ENCODE peak calls at places on chromosomes 13 and 19, in six cellular contexts. G, Q, Y, J, P and C are unnamed samples. For H3K9me3, the result is how much of the 10 kb centered on the place peaks cover.

GRCh38 chr13:31587696-31588266 is 151.5 kb upstream of the RXFP2 start:
- DNase-seq in P (no peak), G (no peak), Q (no peak), J (no peak), Y (no peak), C (no peak)

GRCh38 chr13:59201836-59202235 is 961.9 kb downstream of the DIAPH3 start:
- DNase-seq in Y (no peak), G (no peak), P (no peak), J (no peak), Q (no peak), C (no peak)

GRCh38 chr13:19661561-19661960 is 28.1 kb downstream of the MPHOSPH8 start:
- DNase-seq in J (no peak), Q (no peak), Y (no peak), G (no peak), P (no peak), C (no peak)

GRCh38 chr13:25116044-25116443 is 20.1 kb downstream of the PABPC3 start:
- DNase-seq in J (no peak), Y (no peak), P (no peak), Q (no peak), G (no peak), C (no peak)

GRCh38 chr13:113762538-113762937 is 3.5 kb downstream of the TMEM255B start:
- DNase-seq in Q (no peak), J (no peak), P (no peak), G (no peak), Y (no peak), C (peak)

GRCh38 chr13:110576736-110577476 is 15.4 kb upstream of the RAB20 start:
- DNase-seq in Y (no peak), P (no peak), J (no peak), Q (no peak), G (no peak), C (no peak)

GRCh38 chr19:38425810-38426466 is at the start of gene RASGRP4:
- DNase-seq in J (peak), Y (peak), Q (peak), P (peak), G (no peak), C (no peak)

GRCh38 chr13:27177852-27178251 is 6.2 kb upstream of the USP12 start:
- DNase-seq in P (no peak), G (no peak), Q (no peak), J (no peak), Y (peak), C (peak)

GRCh38 chr13:100887729-100888151 is 213.1 kb upstream of the TMTC4 start:
- DNase-seq in Q (no peak), Y (no peak), J (no peak), G (no peak), P (no peak), C (no peak)

GRCh38 chr19:9076886-9077285 is 10.0 kb upstream of the OR1M1 start:
- DNase-seq in Q (no peak), Y (no peak), P (no peak), G (no peak), J (no peak), C (no peak)

GRCh38 chr19:50565984-50566903 is 2.0 kb downstream of the LRRC4B start:
- DNase-seq in Q (no peak), Y (no peak), P (no peak), J (no peak), G (no peak), C (no peak)

GRCh38 chr13:102670130-102670529 is 24.7 kb downstream of the METTL21C start:
- DNase-seq in Q (no peak), Y (no peak), P (no peak), J (no peak), G (no peak), C (no peak)

GRCh38 chr19:23203841-23204344 is 46.3 kb downstream of the ZNF724 start:
- DNase-seq in Q (peak), J (peak), Y (peak), G (no peak), P (peak), C (no peak)

GRCh38 chr19:609001-609340 is 19.3 kb downstream of the HCN2 start:
- DNase-seq in P (peak), J (peak), Y (no peak), G (no peak), Q (peak), C (no peak)

GRCh38 chr13:52924241-52925148 is 76.1 kb upstream of the PCDH8 start:
- DNase-seq in G (no peak), Q (no peak), P (no peak), Y (no peak), J (no peak), C (peak)

GRCh38 chr19:7874080-7874856 is at the start of gene PRR36:
- DNase-seq in Y (peak), Q (no peak), J (no peak), G (peak), P (no peak), C (peak)

GRCh38 chr13:49997935-49998334 is 1.1 kb downstream of the TRIM13 start:
- DNase-seq in G (no peak), J (no peak), Q (no peak), P (no peak), Y (no peak), C (no peak)

GRCh38 chr13:110538632-110539031 is 22.9 kb downstream of the RAB20 start:
- DNase-seq in G (no peak), P (peak), Q (peak), J (peak), Y (no peak), C (no peak)

GRCh38 chr13:98462946-98463345 is 114.0 kb downstream of the STK24 start:
- DNase-seq in Q (no peak), P (no peak), G (no peak), Y (no peak), J (peak), C (no peak)

GRCh38 chr13:106178816-106179215 is 356.6 kb downstream of the EFNB2 start:
- DNase-seq in Y (no peak), P (no peak), J (no peak), G (no peak), Q (no peak), C (no peak)

GRCh38 chr13:40401911-40402776 is 264.3 kb downstream of the FOXO1 start:
- DNase-seq in Y (no peak), Q (peak), J (peak), G (peak), P (peak), C (no peak)

GRCh38 chr13:109206616-109207015 is 577.2 kb downstream of the MYO16 start:
- DNase-seq in P (no peak), J (no peak), G (no peak), Q (no peak), Y (no peak), C (no peak)

GRCh38 chr19:4084547-4084877 is 17.8 kb upstream of the ZBTB7A start:
- DNase-seq in Q (no peak), J (no peak), P (no peak), G (no peak), Y (no peak), C (no peak)

GRCh38 chr19:23273594-23274412 is 23.6 kb upstream of the ZNF724 start:
- DNase-seq in P (peak), Y (peak), G (peak), Q (peak), J (peak), C (peak)

GRCh38 chr13:66835040-66835628 is 395.0 kb downstream of the PCDH9 start:
- DNase-seq in P (peak), J (peak), Q (peak), Y (no peak), G (no peak), C (peak)

GRCh38 chr19:35143231-35143715 is at the start of gene FXYD7:
- DNase-seq in Q (peak), G (no peak), Y (peak), J (no peak), P (no peak), C (peak)

GRCh38 chr13:99040536-99041141 is 62.8 kb upstream of the DOCK9 start:
- DNase-seq in Y (no peak), G (no peak), P (no peak), Q (no peak), J (no peak), C (no peak)

DNA sequence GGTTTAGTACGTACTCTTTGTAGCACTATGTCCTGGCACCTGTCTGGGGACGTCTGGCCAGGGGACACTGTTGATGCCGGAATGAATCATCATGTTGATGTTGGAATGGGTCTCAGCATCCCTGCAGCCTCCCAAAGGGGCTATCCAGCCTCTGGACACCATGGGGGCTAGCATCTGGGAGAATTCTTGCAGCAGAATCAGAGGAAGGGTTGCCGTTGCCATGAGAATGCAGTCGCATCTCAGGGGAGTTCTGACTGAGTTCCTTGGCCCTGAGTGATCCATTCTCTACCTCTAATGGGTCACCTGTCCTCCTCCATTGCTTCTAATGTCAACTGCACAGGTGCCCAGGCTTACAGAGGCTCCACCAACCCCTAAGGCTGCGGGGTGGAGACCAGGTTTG is 129.1 kb downstream of the UQCRFS1 start:
- DNase-seq in P (no peak), G (no peak), J (no peak), Y (no peak), Q (no peak), C (no peak)
- TF ChIP-seq CTCF in P (no peak), G (no peak), J (no peak), Y (no peak), Q (no peak), C (no peak)

GRCh38 chr19:6536138-6536671 is 5.4 kb downstream of the TNFSF9 start:
- DNase-seq in Q (no peak), Y (peak), J (no peak), P (peak), G (peak), C (peak)
- H3K27ac ChIP-seq in Q (no peak), Y (no peak), J (no peak), P (no peak), G (peak), C (no peak)

DNA sequence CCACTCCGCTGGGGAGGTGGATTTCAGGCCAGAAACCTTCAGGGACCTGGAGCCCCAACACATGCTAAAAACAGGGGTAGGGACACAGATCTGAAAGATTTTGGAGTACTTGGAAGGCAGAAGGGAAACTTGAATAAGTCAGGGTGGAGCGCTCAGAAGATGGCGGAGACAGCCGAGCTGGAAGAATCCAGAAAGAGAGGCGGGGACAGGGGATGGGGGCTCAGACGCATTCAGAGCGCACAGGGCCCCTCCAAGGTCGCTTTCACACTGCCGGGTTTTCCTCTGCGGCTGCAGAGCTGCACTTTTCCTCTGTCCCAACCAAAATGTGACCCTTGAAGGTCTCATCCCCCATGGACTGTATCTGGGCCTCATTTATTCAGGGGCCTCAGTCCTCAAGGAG is 56.9 kb downstream of the ERICH4 start:
- DNase-seq in G (no peak), J (no peak), P (no peak), Y (no peak), Q (no peak), C (no peak)
- H3K9me3 ChIP-seq in G (under half), J (under half), P (under half), Y (under half), Q (under half), C (under half)

GRCh38 chr19:13234518-13234917 is 84.3 kb downstream of the IER2 start:
- DNase-seq in J (peak), G (peak), Q (peak), Y (peak), P (no peak), C (peak)
- TF ChIP-seq CTCF in J (peak), G (peak), Q (peak), Y (peak), P (peak), C (peak)

GRCh38 chr13:48630791-48631190 is 22.9 kb upstream of the CYSLTR2 start:
- DNase-seq in G (no peak), P (no peak), Y (no peak), J (no peak), Q (no peak), C (no peak)
- H3K27ac ChIP-seq in G (no peak), P (peak), Y (no peak), J (peak), Q (peak), C (no peak)

GRCh38 chr13:112010714-112011113 is 56.2 kb upstream of the SOX1 start:
- DNase-seq in Q (no peak), Y (no peak), G (no peak), P (no peak), J (no peak), C (no peak)

GRCh38 chr13:112012705-112013085 is 54.3 kb upstream of the SOX1 start:
- DNase-seq in Y (no peak), Q (no peak), G (no peak), P (no peak), J (no peak), C (no peak)

GRCh38 chr13:112005925-112006324 is 61.0 kb upstream of the SOX1 start:
- DNase-seq in P (no peak), Y (no peak), Q (no peak), J (no peak), G (no peak), C (no peak)

GRCh38 chr13:112012004-112012704 is 54.8 kb upstream of the SOX1 start:
- DNase-seq in Q (no peak), P (no peak), G (peak), Y (peak), J (no peak), C (no peak)

GRCh38 chr13:112007191-112007590 is 59.8 kb upstream of the SOX1 start:
- DNase-seq in Y (no peak), Q (no peak), P (no peak), G (no peak), J (no peak), C (no peak)
- H3K9me3 ChIP-seq in Y (under half), Q (under half), P (under half), G (under half), J (under half), C (under half)

GRCh38 chr19:16112778-16113177 is 1.1 kb downstream of the RAB8A start:
- DNase-seq in G (no peak), J (no peak), Y (no peak), Q (no peak), P (no peak), C (no peak)

GRCh38 chr19:16111909-16112752 is 442 bp downstream of the RAB8A start:
- DNase-seq in Q (no peak), G (no peak), P (no peak), J (no peak), Y (no peak), C (no peak)

GRCh38 chr19:16115309-16116039 is 3.8 kb downstream of the RAB8A start:
- DNase-seq in P (no peak), Q (no peak), Y (no peak), G (no peak), J (no peak), C (no peak)

GRCh38 chr19:16116067-16116466 is 4.4 kb downstream of the RAB8A start:
- DNase-seq in Q (no peak), P (no peak), J (no peak), G (no peak), Y (no peak), C (no peak)

DNA sequence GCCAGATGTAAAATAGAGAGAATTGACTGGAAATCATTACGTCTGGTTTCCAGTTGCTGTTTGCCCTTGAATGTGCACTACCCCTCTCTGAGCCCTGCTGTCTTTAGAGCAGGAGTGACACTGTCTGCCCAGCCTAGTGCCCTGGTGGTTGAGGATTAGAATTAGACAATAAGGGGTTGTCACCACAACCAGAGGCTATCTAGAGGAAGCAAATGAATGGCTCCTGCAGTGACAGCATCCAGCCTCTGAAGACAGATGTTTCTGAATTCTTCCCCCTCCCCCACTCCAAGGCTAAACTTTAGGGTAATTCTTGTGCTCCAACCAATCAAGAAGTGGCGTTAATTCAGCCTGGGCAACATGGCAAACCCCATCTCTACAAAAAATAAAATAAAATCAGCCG is 2.0 kb downstream of the RAB8A start:
- DNase-seq in Q (no peak), G (no peak), J (no peak), Y (no peak), P (no peak), C (no peak)
- TF ChIP-seq CTCF in Q (no peak), G (no peak), J (no peak), Y (no peak), P (no peak), C (no peak)

GRCh38 chr13:41652735-41653361 is 195.5 kb downstream of the RGCC start:
- DNase-seq in Y (no peak), G (no peak), P (no peak), J (no peak), Q (no peak), C (no peak)

GRCh38 chr13:41651413-41652068 is 194.2 kb downstream of the RGCC start:
- DNase-seq in G (no peak), P (no peak), Q (no peak), J (no peak), Y (no peak), C (no peak)

GRCh38 chr13:41649659-41650058 is 192.3 kb downstream of the RGCC start:
- DNase-seq in Y (no peak), Q (no peak), P (no peak), G (no peak), J (no peak), C (no peak)

GRCh38 chr13:41648314-41648935 is 191.1 kb downstream of the RGCC start:
- DNase-seq in P (no peak), Q (no peak), J (no peak), G (no peak), Y (no peak), C (no peak)

GRCh38 chr13:41650706-41651105 is 193.4 kb downstream of the RGCC start:
- DNase-seq in G (no peak), P (no peak), J (no peak), Y (no peak), Q (no peak), C (no peak)
- H3K27ac ChIP-seq in G (peak), P (peak), J (peak), Y (no peak), Q (no peak), C (no peak)

GRCh38 chr13:33884506-33885221 is 66.7 kb downstream of the RFC3 start:
- DNase-seq in Q (no peak), P (no peak), J (no peak), Y (no peak), G (no peak), C (no peak)

GRCh38 chr13:33876716-33877394 is 58.9 kb downstream of the RFC3 start:
- DNase-seq in J (no peak), Q (no peak), P (no peak), G (no peak), Y (no peak), C (no peak)

GRCh38 chr13:33879044-33879596 is 61.2 kb downstream of the RFC3 start:
- DNase-seq in P (no peak), Q (no peak), J (no peak), G (no peak), Y (no peak), C (no peak)

GRCh38 chr13:33882804-33883203 is 64.9 kb downstream of the RFC3 start:
- DNase-seq in Y (no peak), Q (no peak), J (no peak), G (no peak), P (no peak), C (no peak)
- H3K9me3 ChIP-seq in Y (under half), Q (under half), J (under half), G (under half), P (under half), C (under half)